ENCODE peak calls at places on chromosomes 6 and 20, in seven cellular contexts. D, R, Q, A, L, Y and B are unnamed samples.

GRCh38 chr20:45495438-45495985 is 19.9 kb downstream of the SPINT3 start:
- DNase-seq in D (no peak), R (no peak), Q (no peak), A (peak), L (no peak), Y (no peak), B (no peak)

GRCh38 chr20:33000802-33001466 is 3.3 kb downstream of the SUN5 start:
- DNase-seq in D (no peak), R (no peak), Q (no peak), A (no peak), L (no peak), Y (no peak), B (no peak)

GRCh38 chr6:63799313-63799712 is 163.7 kb downstream of the PHF3 start:
- DNase-seq in D (no peak), R (no peak), Q (no peak), A (no peak), L (no peak), Y (no peak), B (no peak)

GRCh38 chr6:36545767-36546663 is 1.3 kb downstream of the STK38 start:
- DNase-seq in D (no peak), R (peak), Q (peak), A (peak), L (peak), Y (peak), B (no peak)

GRCh38 chr20:41358717-41359116 is 7.9 kb downstream of the EMILIN3 start:
- DNase-seq in D (no peak), R (no peak), Q (no peak), A (no peak), L (no peak), Y (no peak), B (no peak)

GRCh38 chr20:38202982-38203293 is 37.9 kb upstream of the TGM2 start:
- DNase-seq in D (no peak), R (no peak), Q (no peak), A (no peak), L (no peak), Y (no peak), B (peak)

GRCh38 chr20:34268851-34269668 is 27.8 kb downstream of the ASIP start:
- DNase-seq in D (no peak), R (peak), Q (no peak), A (no peak), L (no peak), Y (peak), B (no peak)

GRCh38 chr6:14035448-14035847 is 82.1 kb upstream of the CD83 start:
- DNase-seq in D (peak), R (peak), Q (peak), A (no peak), L (no peak), Y (peak), B (peak)

GRCh38 chr6:118784641-118785164 is 109.2 kb upstream of the ASF1A start:
- DNase-seq in D (no peak), R (no peak), Q (peak), A (peak), L (no peak), Y (no peak), B (no peak)

GRCh38 chr6:128599036-128599435 is 78.6 kb upstream of the PTPRK start:
- DNase-seq in D (no peak), R (peak), Q (peak), A (no peak), L (no peak), Y (peak), B (no peak)

GRCh38 chr20:58160451-58161051 is 67.9 kb downstream of the ANKRD60 start:
- DNase-seq in D (peak), R (peak), Q (peak), A (no peak), L (no peak), Y (peak), B (no peak)

GRCh38 chr20:63183422-63184146 is 32.3 kb downstream of the YTHDF1 start:
- DNase-seq in D (no peak), R (peak), Q (peak), A (peak), L (peak), Y (no peak), B (peak)

GRCh38 chr6:88473622-88474021 is 307.5 kb upstream of the CNR1 start:
- DNase-seq in D (no peak), R (no peak), Q (no peak), A (no peak), L (no peak), Y (no peak), B (no peak)

GRCh38 chr6:45031601-45032000 is 296.5 kb upstream of the RUNX2 start:
- DNase-seq in D (no peak), R (no peak), Q (no peak), A (peak), L (no peak), Y (no peak), B (no peak)

GRCh38 chr20:40359127-40359892 is 329.7 kb downstream of the MAFB start:
- DNase-seq in D (no peak), R (no peak), Q (no peak), A (no peak), L (no peak), Y (no peak), B (no peak)

GRCh38 chr6:42978487-42978792 is 541 bp downstream of the PEX6 start:
- DNase-seq in D (no peak), R (peak), Q (peak), A (no peak), L (peak), Y (no peak), B (peak)

GRCh38 chr20:577167-577791 is 32.8 kb downstream of the TCF15 start:
- DNase-seq in D (no peak), R (peak), Q (peak), A (peak), L (no peak), Y (no peak), B (no peak)

GRCh38 chr6:105363100-105363754 is 39.7 kb downstream of the PREP start:
- DNase-seq in D (peak), R (peak), Q (peak), A (no peak), L (no peak), Y (peak), B (peak)

GRCh38 chr6:75600694-75601265 is 900 bp upstream of the SENP6 start:
- DNase-seq in D (no peak), R (peak), Q (no peak), A (peak), L (no peak), Y (peak), B (no peak)

GRCh38 chr6:143965503-143966171 is 42.4 kb downstream of the PLAGL1 start:
- DNase-seq in D (peak), R (peak), Q (peak), A (peak), L (no peak), Y (peak), B (no peak)

GRCh38 chr6:24125980-24126379 is at the start of gene NRSN1:
- DNase-seq in D (no peak), R (no peak), Q (no peak), A (no peak), L (no peak), Y (no peak), B (no peak)

GRCh38 chr20:6502219-6502618 is 265.3 kb upstream of the BMP2 start:
- DNase-seq in D (no peak), R (no peak), Q (no peak), A (no peak), L (no peak), Y (no peak), B (peak)

GRCh38 chr6:165403006-165403405 is 93.6 kb upstream of the C6orf118 start:
- DNase-seq in D (no peak), R (no peak), Q (no peak), A (no peak), L (no peak), Y (no peak), B (no peak)

GRCh38 chr6:154488802-154489437 is 21.6 kb downstream of the CNKSR3 start:
- DNase-seq in D (peak), R (peak), Q (peak), A (no peak), L (no peak), Y (peak), B (peak)

GRCh38 chr6:111260570-111261298 is 173.4 kb downstream of the SLC16A10 start:
- DNase-seq in D (peak), R (peak), Q (peak), A (no peak), L (no peak), Y (no peak), B (peak)

GRCh38 chr6:111944541-111944940 is 71.3 kb upstream of the FYN start:
- DNase-seq in D (no peak), R (no peak), Q (no peak), A (no peak), L (no peak), Y (no peak), B (no peak)

GRCh38 chr6:154534531-154534930 is 24.0 kb upstream of the CNKSR3 start:
- DNase-seq in D (no peak), R (no peak), Q (no peak), A (no peak), L (no peak), Y (no peak), B (no peak)

GRCh38 chr6:131381694-131382093 is 191.3 kb upstream of the ARG1 start:
- DNase-seq in D (no peak), R (no peak), Q (no peak), A (no peak), L (no peak), Y (no peak), B (no peak)

GRCh38 chr6:3849681-3850450 is 693 bp downstream of the FAM50B start:
- DNase-seq in D (no peak), R (peak), Q (no peak), A (no peak), L (no peak), Y (peak), B (no peak)

GRCh38 chr6:56245903-56246351 is 1.5 kb downstream of the COL21A1 start:
- DNase-seq in D (no peak), R (no peak), Q (no peak), A (no peak), L (no peak), Y (peak), B (no peak)

GRCh38 chr6:1485678-1486077 is 96.3 kb downstream of the FOXF2 start:
- DNase-seq in D (peak), R (peak), Q (peak), A (no peak), L (no peak), Y (peak), B (peak)

GRCh38 chr20:57002066-57002570 is 264.3 kb downstream of the BMP7 start:
- DNase-seq in D (no peak), R (no peak), Q (no peak), A (no peak), L (no peak), Y (no peak), B (no peak)